ENCODE peak calls at places on chromosome 10, in four cellular contexts. M, L, P and W are unnamed samples.

GRCh38 chr10:114783686-114784085 is 37.9 kb upstream of the FHIP2A start:
- DNase-seq in M (no peak), P (no peak), L (no peak), W (no peak)

GRCh38 chr10:125095776-125096175 is 64.6 kb downstream of the CTBP2 start:
- DNase-seq in M (no peak), L (no peak), P (no peak), W (no peak)

GRCh38 chr10:33228426-33228825 is 106.0 kb downstream of the NRP1 start:
- DNase-seq in M (no peak), P (no peak), L (no peak), W (no peak)

GRCh38 chr10:93461807-93462178 is 20.3 kb downstream of the MYOF start:
- DNase-seq in P (peak), M (no peak), L (no peak), W (no peak)

GRCh38 chr10:35606423-35606822 is 1.3 kb downstream of the GJD4 start:
- DNase-seq in P (no peak), L (no peak), M (no peak), W (no peak)

GRCh38 chr10:91096263-91096662 is 124.2 kb upstream of the PCGF5 start:
- DNase-seq in M (no peak), P (no peak), L (no peak), W (no peak)

GRCh38 chr10:4947635-4948596 is 15.3 kb upstream of the AKR1C1 start:
- DNase-seq in L (no peak), M (peak), P (no peak), W (peak)

GRCh38 chr10:3782456-3783312 is 2.3 kb downstream of the KLF6 start:
- DNase-seq in P (peak), M (peak), L (no peak), W (peak)

GRCh38 chr10:123031124-123031523 is 22.3 kb downstream of the ACADSB start:
- DNase-seq in L (no peak), P (no peak), M (no peak), W (no peak)

GRCh38 chr10:33328253-33328652 is 6.2 kb downstream of the NRP1 start:
- DNase-seq in M (no peak), L (no peak), P (no peak), W (no peak)

GRCh38 chr10:111089293-111089692 is 12.5 kb downstream of the ADRA2A start:
- DNase-seq in P (no peak), L (no peak), M (no peak), W (no peak)

GRCh38 chr10:118692911-118693310 is 61.9 kb downstream of the CACUL1 start:
- DNase-seq in P (no peak), M (peak), L (no peak), W (peak)

GRCh38 chr10:3100856-3101640 is 33.7 kb downstream of the PFKP start:
- DNase-seq in M (no peak), L (no peak), P (no peak), W (no peak)

GRCh38 chr10:100128951-100129350 is 47.3 kb upstream of the CPN1 start:
- DNase-seq in M (no peak), P (no peak), L (no peak), W (no peak)

GRCh38 chr10:95172851-95173250 is 21.2 kb upstream of the ACSM6 start:
- DNase-seq in L (no peak), M (no peak), P (no peak), W (no peak)

GRCh38 chr10:35216303-35216905 is 89.8 kb downstream of the CREM start:
- DNase-seq in L (no peak), M (no peak), P (no peak), W (no peak)

GRCh38 chr10:102119417-102120141 is 589 bp downstream of the LDB1 start:
- DNase-seq in M (peak), L (no peak), P (peak), W (no peak)

GRCh38 chr10:131830446-131831130 is 70.2 kb upstream of the PPP2R2D start:
- DNase-seq in P (no peak), M (no peak), L (no peak), W (no peak)

GRCh38 chr10:110774069-110775021 is 97.4 kb upstream of the PDCD4 start:
- DNase-seq in M (peak), P (no peak), L (peak), W (peak)

GRCh38 chr10:100038561-100039071 is 28.9 kb upstream of the DNMBP start:
- DNase-seq in P (no peak), M (no peak), L (no peak), W (no peak)

GRCh38 chr10:484441-484924 is 205.0 kb downstream of the DIP2C start:
- DNase-seq in M (peak), P (peak), L (no peak), W (no peak)

GRCh38 chr10:80664071-80664680 is 126.5 kb downstream of the SH2D4B start:
- DNase-seq in P (peak), M (peak), L (peak), W (no peak)

GRCh38 chr10:110492069-110492782 is 5.5 kb upstream of the DUSP5 start:
- DNase-seq in M (no peak), L (no peak), P (no peak), W (no peak)

GRCh38 chr10:3010819-3011422 is 56.4 kb upstream of the PFKP start:
- DNase-seq in M (no peak), P (no peak), L (no peak), W (no peak)

GRCh38 chr10:119333146-119333792 is 125.9 kb downstream of the GRK5 start:
- DNase-seq in M (no peak), L (peak), P (no peak), W (no peak)

GRCh38 chr10:110508806-110509544 is 11.3 kb downstream of the DUSP5 start:
- DNase-seq in P (no peak), M (no peak), L (no peak), W (no peak)

GRCh38 chr10:89073719-89074118 is 83.1 kb downstream of the FAS start:
- DNase-seq in M (no peak), P (no peak), L (no peak), W (no peak)

GRCh38 chr10:33963656-33964175 is 629.2 kb upstream of the NRP1 start:
- DNase-seq in P (no peak), L (no peak), M (no peak), W (no peak)

GRCh38 chr10:76333331-76333730 is 901.9 kb downstream of the LRMDA start:
- DNase-seq in L (no peak), M (no peak), P (no peak), W (no peak)

GRCh38 chr10:56537984-56538383 is 176.9 kb upstream of the ZWINT start:
- DNase-seq in M (peak), P (no peak), L (no peak), W (no peak)

GRCh38 chr10:110479710-110480109 is 18.0 kb upstream of the DUSP5 start:
- DNase-seq in M (no peak), L (no peak), P (no peak), W (no peak)

GRCh38 chr10:126969310-126969709 is 64.1 kb downstream of the DOCK1 start:
- DNase-seq in P (peak), L (no peak), M (no peak), W (no peak)

GRCh38 chr10:3491571-3491970 is 293.4 kb downstream of the KLF6 start:
- DNase-seq in M (no peak), L (no peak), P (no peak), W (no peak)

GRCh38 chr10:17533731-17534130 is 79.3 kb upstream of the ST8SIA6 start:
- DNase-seq in P (no peak), M (no peak), L (no peak), W (no peak)

GRCh38 chr10:79153753-79154152 is 85.0 kb downstream of the ZMIZ1 start:
- DNase-seq in M (no peak), L (no peak), P (no peak), W (no peak)